ENCODE peak calls at places on chromosome 19, in seven cellular contexts. One of them, this sample, is unnamed.

GRCh38 chr19:2663920-2664571 is 38.4 kb downstream of the GNG7 start:
- DNase-seq in glutamatergic neuron: no peak
- DNase-seq in BJ: no peak
- DNase-seq in endothelial cell of umbilical vein: no peak
- DNase-seq in neural progenitor cell: no peak
- DNase-seq in choroid plexus epithelial cell: no peak
- DNase-seq in OCI-LY7: peak
- DNase-seq in this sample: no peak

GRCh38 chr19:12872941-12873890 is 8.0 kb downstream of the DNASE2 start:
- DNase-seq in glutamatergic neuron: peak
- DNase-seq in BJ: peak
- DNase-seq in endothelial cell of umbilical vein: peak
- DNase-seq in neural progenitor cell: peak
- DNase-seq in choroid plexus epithelial cell: peak
- DNase-seq in OCI-LY7: peak
- DNase-seq in this sample: no peak

GRCh38 chr19:18204394-18205179 is 745 bp upstream of the RAB3A start:
- DNase-seq in glutamatergic neuron: peak
- DNase-seq in BJ: no peak
- DNase-seq in endothelial cell of umbilical vein: no peak
- DNase-seq in neural progenitor cell: peak
- DNase-seq in choroid plexus epithelial cell: no peak
- DNase-seq in OCI-LY7: no peak
- DNase-seq in this sample: no peak

GRCh38 chr19:39474139-39474620 is 6.5 kb upstream of the TIMM50 start:
- DNase-seq in glutamatergic neuron: peak
- DNase-seq in BJ: no peak
- DNase-seq in endothelial cell of umbilical vein: peak
- DNase-seq in neural progenitor cell: peak
- DNase-seq in choroid plexus epithelial cell: peak
- DNase-seq in OCI-LY7: peak
- DNase-seq in this sample: no peak

GRCh38 chr19:41064974-41065569 is 23.2 kb upstream of the CYP2A13 start:
- DNase-seq in glutamatergic neuron: no peak
- DNase-seq in BJ: no peak
- DNase-seq in endothelial cell of umbilical vein: peak
- DNase-seq in neural progenitor cell: peak
- DNase-seq in choroid plexus epithelial cell: peak
- DNase-seq in OCI-LY7: peak
- DNase-seq in this sample: no peak

GRCh38 chr19:46698395-46699321 is 18.3 kb downstream of the PRKD2 start:
- DNase-seq in glutamatergic neuron: no peak
- DNase-seq in BJ: no peak
- DNase-seq in endothelial cell of umbilical vein: no peak
- DNase-seq in neural progenitor cell: no peak
- DNase-seq in choroid plexus epithelial cell: no peak
- DNase-seq in OCI-LY7: no peak
- DNase-seq in this sample: no peak

GRCh38 chr19:2495130-2495641 is 19.3 kb downstream of the GADD45B start:
- DNase-seq in glutamatergic neuron: no peak
- DNase-seq in BJ: no peak
- DNase-seq in endothelial cell of umbilical vein: peak
- DNase-seq in neural progenitor cell: peak
- DNase-seq in choroid plexus epithelial cell: peak
- DNase-seq in OCI-LY7: no peak
- DNase-seq in this sample: no peak

GRCh38 chr19:56098731-56099577 is 22.1 kb downstream of the ZNF787 start:
- DNase-seq in glutamatergic neuron: no peak
- DNase-seq in BJ: no peak
- DNase-seq in endothelial cell of umbilical vein: no peak
- DNase-seq in neural progenitor cell: no peak
- DNase-seq in choroid plexus epithelial cell: no peak
- DNase-seq in OCI-LY7: no peak
- DNase-seq in this sample: no peak

GRCh38 chr19:13441810-13442512 is 64.3 kb downstream of the CACNA1A start:
- DNase-seq in glutamatergic neuron: no peak
- DNase-seq in BJ: no peak
- DNase-seq in endothelial cell of umbilical vein: peak
- DNase-seq in neural progenitor cell: peak
- DNase-seq in choroid plexus epithelial cell: peak
- DNase-seq in OCI-LY7: peak
- DNase-seq in this sample: no peak

GRCh38 chr19:4088975-4089374 is 22.3 kb upstream of the ZBTB7A start:
- DNase-seq in glutamatergic neuron: no peak
- DNase-seq in BJ: no peak
- DNase-seq in endothelial cell of umbilical vein: no peak
- DNase-seq in neural progenitor cell: no peak
- DNase-seq in choroid plexus epithelial cell: no peak
- DNase-seq in OCI-LY7: no peak
- DNase-seq in this sample: no peak

GRCh38 chr19:17948474-17948966 is 15.7 kb downstream of the CCDC124 start:
- DNase-seq in glutamatergic neuron: peak
- DNase-seq in BJ: no peak
- DNase-seq in endothelial cell of umbilical vein: no peak
- DNase-seq in neural progenitor cell: no peak
- DNase-seq in choroid plexus epithelial cell: no peak
- DNase-seq in OCI-LY7: no peak
- DNase-seq in this sample: no peak

GRCh38 chr19:17385878-17386611 is 8.0 kb downstream of the CCDC194 start:
- DNase-seq in glutamatergic neuron: peak
- DNase-seq in BJ: no peak
- DNase-seq in endothelial cell of umbilical vein: peak
- DNase-seq in neural progenitor cell: peak
- DNase-seq in choroid plexus epithelial cell: peak
- DNase-seq in OCI-LY7: peak
- DNase-seq in this sample: no peak

GRCh38 chr19:32287811-32288227 is 57.6 kb upstream of the ZNF507 start:
- DNase-seq in glutamatergic neuron: peak
- DNase-seq in BJ: peak
- DNase-seq in endothelial cell of umbilical vein: peak
- DNase-seq in neural progenitor cell: peak
- DNase-seq in choroid plexus epithelial cell: peak
- DNase-seq in OCI-LY7: peak
- DNase-seq in this sample: peak

GRCh38 chr19:47035127-47035494 is 13.3 kb downstream of the TMEM160 start:
- DNase-seq in glutamatergic neuron: no peak
- DNase-seq in BJ: no peak
- DNase-seq in endothelial cell of umbilical vein: no peak
- DNase-seq in neural progenitor cell: peak
- DNase-seq in choroid plexus epithelial cell: peak
- DNase-seq in OCI-LY7: peak
- DNase-seq in this sample: no peak

GRCh38 chr19:54464044-54464623 is 556 bp upstream of the LENG9 start:
- DNase-seq in glutamatergic neuron: peak
- DNase-seq in BJ: no peak
- DNase-seq in endothelial cell of umbilical vein: peak
- DNase-seq in neural progenitor cell: peak
- DNase-seq in choroid plexus epithelial cell: peak
- DNase-seq in OCI-LY7: peak
- DNase-seq in this sample: no peak

GRCh38 chr19:42246143-42246868 is 3.9 kb upstream of the GSK3A start:
- DNase-seq in glutamatergic neuron: no peak
- DNase-seq in BJ: no peak
- DNase-seq in endothelial cell of umbilical vein: peak
- DNase-seq in neural progenitor cell: peak
- DNase-seq in choroid plexus epithelial cell: peak
- DNase-seq in OCI-LY7: no peak
- DNase-seq in this sample: peak

GRCh38 chr19:32614916-32615315 is 33.9 kb downstream of the PDCD5 start:
- DNase-seq in glutamatergic neuron: no peak
- DNase-seq in BJ: no peak
- DNase-seq in endothelial cell of umbilical vein: no peak
- DNase-seq in neural progenitor cell: no peak
- DNase-seq in choroid plexus epithelial cell: no peak
- DNase-seq in OCI-LY7: no peak
- DNase-seq in this sample: no peak

GRCh38 chr19:33216198-33216830 is 9.3 kb downstream of the SLC7A10 start:
- DNase-seq in glutamatergic neuron: no peak
- DNase-seq in BJ: no peak
- DNase-seq in endothelial cell of umbilical vein: no peak
- DNase-seq in neural progenitor cell: no peak
- DNase-seq in choroid plexus epithelial cell: no peak
- DNase-seq in OCI-LY7: peak
- DNase-seq in this sample: no peak

GRCh38 chr19:1438933-1439358 is 750 bp downstream of the RPS15 start:
- DNase-seq in glutamatergic neuron: no peak
- DNase-seq in BJ: no peak
- DNase-seq in endothelial cell of umbilical vein: peak
- DNase-seq in neural progenitor cell: peak
- DNase-seq in choroid plexus epithelial cell: no peak
- DNase-seq in OCI-LY7: peak
- DNase-seq in this sample: no peak

GRCh38 chr19:4539169-4539696 is 603 bp downstream of the LRG1 start:
- DNase-seq in glutamatergic neuron: no peak
- DNase-seq in BJ: no peak
- DNase-seq in endothelial cell of umbilical vein: no peak
- DNase-seq in neural progenitor cell: no peak
- DNase-seq in choroid plexus epithelial cell: no peak
- DNase-seq in OCI-LY7: no peak
- DNase-seq in this sample: no peak

GRCh38 chr19:29655648-29656335 is 9.5 kb upstream of the PLEKHF1 start:
- DNase-seq in glutamatergic neuron: no peak
- DNase-seq in BJ: no peak
- DNase-seq in endothelial cell of umbilical vein: no peak
- DNase-seq in neural progenitor cell: no peak
- DNase-seq in choroid plexus epithelial cell: no peak
- DNase-seq in OCI-LY7: no peak
- DNase-seq in this sample: no peak

GRCh38 chr19:13153627-13154240 is 3.5 kb downstream of the IER2 start:
- DNase-seq in glutamatergic neuron: peak
- DNase-seq in BJ: no peak
- DNase-seq in endothelial cell of umbilical vein: no peak
- DNase-seq in neural progenitor cell: no peak
- DNase-seq in choroid plexus epithelial cell: peak
- DNase-seq in OCI-LY7: peak
- DNase-seq in this sample: no peak

GRCh38 chr19:56156768-56157167 is 15.7 kb downstream of the ZNF444 start:
- DNase-seq in glutamatergic neuron: no peak
- DNase-seq in BJ: no peak
- DNase-seq in endothelial cell of umbilical vein: no peak
- DNase-seq in neural progenitor cell: no peak
- DNase-seq in choroid plexus epithelial cell: no peak
- DNase-seq in OCI-LY7: no peak
- DNase-seq in this sample: no peak

GRCh38 chr19:58466089-58466759 is 656 bp upstream of the ZNF324 start:
- DNase-seq in glutamatergic neuron: no peak
- DNase-seq in BJ: no peak
- DNase-seq in endothelial cell of umbilical vein: no peak
- DNase-seq in neural progenitor cell: no peak
- DNase-seq in choroid plexus epithelial cell: no peak
- DNase-seq in OCI-LY7: peak
- DNase-seq in this sample: no peak

GRCh38 chr19:58584498-58585441 is 11.6 kb upstream of the MZF1 start:
- DNase-seq in glutamatergic neuron: no peak
- DNase-seq in BJ: no peak
- DNase-seq in endothelial cell of umbilical vein: no peak
- DNase-seq in neural progenitor cell: no peak
- DNase-seq in choroid plexus epithelial cell: no peak
- DNase-seq in OCI-LY7: no peak
- DNase-seq in this sample: no peak

GRCh38 chr19:40411958-40412499 is 1.1 kb downstream of the PRX start:
- DNase-seq in glutamatergic neuron: no peak
- DNase-seq in BJ: no peak
- DNase-seq in endothelial cell of umbilical vein: no peak
- DNase-seq in neural progenitor cell: no peak
- DNase-seq in choroid plexus epithelial cell: no peak
- DNase-seq in OCI-LY7: no peak
- DNase-seq in this sample: no peak

GRCh38 chr19:49309087-49309486 is 15.9 kb downstream of the SLC6A16 start:
- DNase-seq in glutamatergic neuron: no peak
- DNase-seq in BJ: no peak
- DNase-seq in endothelial cell of umbilical vein: no peak
- DNase-seq in neural progenitor cell: no peak
- DNase-seq in choroid plexus epithelial cell: no peak
- DNase-seq in OCI-LY7: peak
- DNase-seq in this sample: no peak
- TF ChIP-seq CTCF in glutamatergic neuron: no peak
- TF ChIP-seq CTCF in BJ: no peak
- TF ChIP-seq CTCF in endothelial cell of umbilical vein: no peak
- TF ChIP-seq CTCF in neural progenitor cell: no peak
- TF ChIP-seq CTCF in choroid plexus epithelial cell: no peak
- TF ChIP-seq CTCF in OCI-LY7: peak
- TF ChIP-seq CTCF in this sample: no peak

GRCh38 chr19:51391073-51391611 is 751 bp upstream of the C19orf84 start:
- DNase-seq in glutamatergic neuron: no peak
- DNase-seq in BJ: no peak
- DNase-seq in endothelial cell of umbilical vein: no peak
- DNase-seq in neural progenitor cell: no peak
- DNase-seq in choroid plexus epithelial cell: no peak
- DNase-seq in OCI-LY7: no peak
- DNase-seq in this sample: no peak
- TF ChIP-seq CTCF in glutamatergic neuron: no peak
- TF ChIP-seq CTCF in BJ: no peak
- TF ChIP-seq CTCF in endothelial cell of umbilical vein: no peak
- TF ChIP-seq CTCF in neural progenitor cell: no peak
- TF ChIP-seq CTCF in choroid plexus epithelial cell: no peak
- TF ChIP-seq CTCF in OCI-LY7: no peak
- TF ChIP-seq CTCF in this sample: no peak

GRCh38 chr19:44777715-44778347 is at the start of gene CBLC:
- DNase-seq in glutamatergic neuron: no peak
- DNase-seq in BJ: no peak
- DNase-seq in endothelial cell of umbilical vein: no peak
- DNase-seq in neural progenitor cell: peak
- DNase-seq in choroid plexus epithelial cell: no peak
- DNase-seq in OCI-LY7: no peak
- DNase-seq in this sample: no peak
- TF ChIP-seq CTCF in glutamatergic neuron: no peak
- TF ChIP-seq CTCF in BJ: no peak
- TF ChIP-seq CTCF in endothelial cell of umbilical vein: no peak
- TF ChIP-seq CTCF in neural progenitor cell: peak
- TF ChIP-seq CTCF in choroid plexus epithelial cell: no peak
- TF ChIP-seq CTCF in OCI-LY7: no peak
- TF ChIP-seq CTCF in this sample: no peak

DNA sequence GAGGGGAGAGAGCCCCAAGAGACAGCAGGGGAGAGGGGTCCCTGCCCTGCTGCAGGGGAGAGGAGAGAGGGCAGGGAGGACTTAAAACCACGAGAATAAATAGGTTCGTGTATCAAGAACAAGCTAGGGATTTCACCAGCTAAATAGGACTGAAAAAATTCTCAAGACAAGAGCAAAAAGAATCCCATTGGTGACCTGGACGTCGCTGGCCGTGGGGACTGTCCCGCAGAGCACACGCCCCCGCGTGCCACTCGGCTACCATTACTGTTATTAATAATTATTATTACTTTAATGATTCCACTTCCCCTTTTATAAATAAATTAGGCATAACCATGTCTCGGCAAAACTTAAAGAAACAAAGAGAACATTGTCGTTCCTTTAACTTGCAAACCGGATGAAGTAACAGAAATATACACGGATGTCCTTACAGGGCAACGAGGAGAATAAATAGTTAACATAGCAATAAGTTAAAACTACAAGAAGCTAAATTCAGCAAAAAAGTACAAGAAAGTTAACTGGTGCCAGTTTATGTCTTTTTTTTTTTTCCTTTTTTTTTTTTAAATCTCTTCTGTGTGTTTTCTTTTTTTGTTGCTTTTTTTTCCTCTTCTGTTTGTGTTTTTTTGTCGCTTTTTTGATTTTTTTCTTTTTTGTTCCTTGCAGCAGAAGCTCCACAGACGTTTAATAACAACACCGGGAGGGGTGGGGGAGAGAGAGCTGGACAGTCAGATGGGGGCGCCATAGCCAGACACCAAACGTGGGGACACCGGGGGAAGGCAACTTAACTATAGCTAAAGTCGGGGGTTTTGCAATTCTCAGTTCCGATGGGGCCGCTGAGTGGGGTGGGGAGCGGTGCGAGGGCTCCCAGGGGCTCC is 16.7 kb downstream of the PRKCSH start:
- DNase-seq in glutamatergic neuron: peak
- DNase-seq in BJ: no peak
- DNase-seq in endothelial cell of umbilical vein: no peak
- DNase-seq in neural progenitor cell: peak
- DNase-seq in choroid plexus epithelial cell: peak
- DNase-seq in OCI-LY7: peak
- DNase-seq in this sample: no peak
- TF ChIP-seq CTCF in glutamatergic neuron: no peak
- TF ChIP-seq CTCF in BJ: peak
- TF ChIP-seq CTCF in endothelial cell of umbilical vein: no peak
- TF ChIP-seq CTCF in neural progenitor cell: peak
- TF ChIP-seq CTCF in choroid plexus epithelial cell: peak
- TF ChIP-seq CTCF in OCI-LY7: peak
- TF ChIP-seq CTCF in this sample: peak

This sample was measured in AG09319.